ENCODE peak calls at places on chromosomes 4 and X, in six cellular contexts. Q, E, T, Y, H and B are unnamed samples. For H3K4me1, the result is how much of the 10 kb centered on the place peaks cover.

GRCh38 chrX:154412468-154412867 is 1.1 kb downstream of the TAFAZZIN start:
- DNase-seq in E (no peak), Q (peak), Y (no peak), T (peak), H (no peak), B (no peak)

GRCh38 chr4:120922390-120923200 is at the start of gene PRDM5:
- DNase-seq in H (peak), T (peak), E (no peak), Q (peak), Y (peak), B (peak)

GRCh38 chrX:12814434-12814833 is 23.2 kb downstream of the PRPS2 start:
- DNase-seq in H (no peak), E (peak), T (peak), Q (no peak), Y (no peak), B (peak)

GRCh38 chr4:112140536-112140935 is 4.7 kb upstream of the FAM241A start:
- DNase-seq in T (no peak), H (no peak), Q (no peak), E (no peak), Y (no peak), B (no peak)

GRCh38 chr4:83356899-83357661 is 22.4 kb upstream of the HPSE start:
- DNase-seq in E (no peak), H (peak), T (no peak), Y (peak), Q (no peak), B (no peak)

GRCh38 chr4:832536-832935 is 6.6 kb upstream of the CPLX1 start:
- DNase-seq in E (no peak), Q (no peak), Y (no peak), T (no peak), H (no peak), B (no peak)

GRCh38 chr4:106868381-106869035 is 167.6 kb downstream of the DKK2 start:
- DNase-seq in H (peak), Q (no peak), E (no peak), T (no peak), Y (no peak), B (no peak)

GRCh38 chrX:71671043-71671829 is 3.9 kb downstream of the LOC101059915 start:
- DNase-seq in Q (no peak), Y (no peak), T (no peak), H (no peak), E (no peak), B (no peak)

GRCh38 chrX:24148535-24149345 is 789 bp upstream of the ZFX start:
- DNase-seq in Y (peak), E (no peak), T (no peak), H (peak), Q (no peak), B (no peak)

GRCh38 chrX:96447161-96447560 is 237.5 kb upstream of the DIAPH2 start:
- DNase-seq in Q (no peak), T (no peak), E (no peak), H (no peak), Y (no peak), B (no peak)

GRCh38 chr4:108366716-108367115 is 198.0 kb upstream of the LEF1 start:
- DNase-seq in Q (no peak), H (no peak), Y (no peak), T (no peak), E (no peak), B (no peak)

GRCh38 chr4:176845636-176846035 is 52.9 kb upstream of the VEGFC start:
- DNase-seq in Q (no peak), Y (no peak), H (no peak), E (no peak), T (no peak), B (no peak)

GRCh38 chr4:142265536-142265935 is 580.6 kb downstream of the INPP4B start:
- DNase-seq in H (peak), T (no peak), E (no peak), Q (no peak), Y (no peak), B (no peak)

GRCh38 chr4:109864134-109864533 is 16.2 kb downstream of the LRIT3 start:
- DNase-seq in H (no peak), E (no peak), Q (no peak), Y (no peak), T (no peak), B (no peak)

GRCh38 chr4:8278421-8279287 is 9.1 kb downstream of the HTRA3 start:
- DNase-seq in Y (no peak), T (no peak), Q (peak), E (no peak), H (peak), B (no peak)

GRCh38 chr4:74450298-74450683 is 5.4 kb downstream of the AREG start:
- DNase-seq in H (no peak), E (no peak), T (no peak), Y (no peak), Q (no peak), B (no peak)
- H3K4me1 ChIP-seq in H (under half), E (under half), T (under half), Y (under half), Q (under half), B (under half)

GRCh38 chr4:105710678-105711077 is 2.1 kb downstream of the GSTCD start:
- DNase-seq in T (peak), H (no peak), Q (no peak), E (no peak), Y (no peak), B (no peak)

GRCh38 chr4:105709081-105709450 is 482 bp downstream of the GSTCD start:
- DNase-seq in Q (peak), Y (no peak), T (peak), E (no peak), H (peak), B (no peak)

GRCh38 chr4:105707783-105708182 is 706 bp downstream of the INTS12 start:
- DNase-seq in Q (no peak), E (no peak), T (no peak), Y (no peak), H (no peak), B (no peak)

GRCh38 chr4:105710012-105710600 is 1.5 kb downstream of the GSTCD start:
- DNase-seq in Q (no peak), Y (no peak), T (peak), E (no peak), H (no peak), B (no peak)

DNA sequence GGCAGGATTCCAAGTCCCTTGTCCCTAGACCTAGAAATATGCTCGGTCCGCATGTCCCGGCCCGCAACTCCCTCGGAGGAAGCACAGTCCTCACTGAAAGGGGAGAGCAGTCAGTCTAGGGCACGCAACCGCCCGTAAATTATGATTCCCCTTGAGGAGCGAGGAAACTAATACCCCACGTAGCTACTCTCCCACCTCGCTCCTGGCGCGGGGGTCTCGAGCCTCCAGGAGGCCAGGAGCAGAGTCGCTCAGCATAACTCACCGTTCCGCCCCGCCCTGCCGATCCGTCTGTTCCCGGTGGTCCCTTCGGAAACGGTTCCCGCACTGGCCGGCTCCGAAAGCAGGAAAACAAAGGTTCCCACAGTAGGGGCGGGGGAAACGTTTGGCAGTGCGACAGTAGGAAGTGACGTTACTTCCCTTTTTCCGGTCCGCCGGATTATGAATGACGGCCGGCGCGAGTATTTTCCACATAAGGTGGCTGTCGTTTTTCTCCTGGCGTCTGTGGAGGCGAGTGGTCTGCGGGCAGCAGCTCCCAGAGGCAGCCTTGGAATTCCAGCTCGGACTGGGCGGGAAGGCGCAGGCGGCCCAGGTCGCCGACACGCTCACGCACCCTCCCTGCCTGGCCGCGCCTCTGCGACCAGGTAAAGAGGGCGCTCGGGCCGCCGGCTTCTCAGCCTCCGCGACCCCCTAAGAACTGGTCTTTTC is at the start of the genes GSTCD and INTS12:
- DNase-seq in Q (peak), H (peak), E (peak), T (peak), Y (peak), B (peak)
- H3K4me1 ChIP-seq in Q (under half), H (under half), E (under half), T (under half), Y (under half), B (under half)

GRCh38 chrX:109854096-109854495 is 121.0 kb upstream of the ACSL4 start:
- DNase-seq in T (no peak), E (no peak), Q (no peak), H (no peak), Y (no peak), B (no peak)

GRCh38 chrX:109856974-109857373 is 123.9 kb upstream of the ACSL4 start:
- DNase-seq in E (no peak), H (no peak), Y (no peak), Q (no peak), T (no peak), B (no peak)

GRCh38 chrX:109857898-109858297 is 124.8 kb upstream of the ACSL4 start:
- DNase-seq in T (no peak), H (peak), E (no peak), Q (no peak), Y (no peak), B (no peak)

GRCh38 chrX:109858602-109859341 is 125.7 kb upstream of the ACSL4 start:
- DNase-seq in T (no peak), E (no peak), H (no peak), Y (no peak), Q (no peak), B (no peak)

GRCh38 chrX:109855501-109855900 is 122.4 kb upstream of the ACSL4 start:
- DNase-seq in Y (no peak), Q (no peak), E (no peak), H (no peak), T (no peak), B (no peak)
- H3K4me1 ChIP-seq in Y (under half), Q (under half), E (under half), H (under half), T (under half), B (under half)

DNA sequence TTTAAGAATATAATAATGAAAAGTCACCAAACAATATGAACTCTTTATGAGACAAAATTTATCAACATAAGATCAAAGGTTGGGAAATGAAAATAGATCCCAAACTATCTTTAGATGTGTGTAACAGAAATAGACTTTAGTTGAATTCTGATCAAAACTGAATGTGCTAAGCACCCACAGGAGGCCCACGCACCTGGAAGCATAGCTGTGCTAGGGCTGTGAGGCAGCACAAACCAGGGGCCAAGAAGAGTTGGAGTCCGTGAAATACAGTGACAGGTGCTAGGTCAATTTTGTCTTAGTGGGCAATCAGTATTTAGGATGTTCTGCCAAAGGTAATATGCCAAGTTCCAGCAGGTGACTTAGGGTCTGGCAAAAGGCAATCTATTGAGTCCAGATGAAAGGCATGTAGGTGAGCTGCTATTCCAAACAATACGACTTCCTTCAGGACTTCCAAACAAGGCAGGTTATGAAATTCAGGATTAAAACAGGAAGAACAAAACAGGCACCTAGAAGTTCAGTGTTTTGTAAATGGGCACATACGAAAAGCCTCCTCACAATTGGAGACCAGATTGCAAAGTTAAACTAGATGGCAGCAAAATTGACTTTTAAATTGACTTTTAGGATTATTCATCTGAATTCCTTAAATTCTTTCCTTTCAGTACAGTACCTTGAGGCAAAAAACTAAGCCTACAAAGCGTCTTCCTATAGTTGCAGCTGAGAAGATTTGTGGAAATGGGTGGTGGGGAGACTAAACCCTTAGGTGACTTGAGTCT is 4.7 kb upstream of the PCDH18 start:
- DNase-seq in H (no peak), Y (no peak), T (no peak), E (no peak), Q (no peak), B (no peak)
- H3K4me1 ChIP-seq in H (under half), Y (under half), T (under half), E (under half), Q (under half), B (under half)